ENCODE peak calls at places on chromosomes 5 and 9, in five cellular contexts. J is stimulated activated CD8-positive, alpha-beta memory T cell treated with anti-CD3 and anti-CD28 coated beads, Interleukin-7, amount 100 ng/mL, for 4 hours; B is nephron progenitor cell; V is left cardiac atrium; F is anterior cingulate cortex. U is an unnamed sample.

GRCh38 chr9:79014929-79015699 is 556.7 kb upstream of the TLE4 start:
- DNase-seq in J (no peak), B (no peak), V (no peak), F (no peak), U (no peak)

GRCh38 chr5:181044093-181044599 is 4.1 kb downstream of the BTNL9 start:
- DNase-seq in J (no peak), B (no peak), V (no peak), F (no peak), U (no peak)

GRCh38 chr9:37350486-37351190 is 71.9 kb upstream of the GRHPR start:
- DNase-seq in J (no peak), B (no peak), V (no peak), F (no peak), U (no peak)

GRCh38 chr9:131370638-131371037 is 23.2 kb upstream of the PRRC2B start:
- DNase-seq in J (no peak), B (no peak), V (no peak), F (no peak), U (no peak)

GRCh38 chr5:2324788-2325187 is 426.7 kb downstream of the IRX2 start:
- DNase-seq in J (no peak), B (no peak), V (no peak), F (no peak), U (no peak)

GRCh38 chr5:109585012-109585599 is 104.6 kb upstream of the MAN2A1 start:
- DNase-seq in J (no peak), B (no peak), V (no peak), F (no peak), U (no peak)

GRCh38 chr5:95162231-95162992 is 122.5 kb downstream of the MCTP1 start:
- DNase-seq in J (no peak), B (no peak), V (no peak), F (no peak), U (peak)

GRCh38 chr5:174180639-174181038 is 135.1 kb downstream of the NSG2 start:
- DNase-seq in J (no peak), B (no peak), V (no peak), F (no peak), U (no peak)

GRCh38 chr9:125984461-125984860 is 237.3 kb downstream of the PBX3 start:
- DNase-seq in J (no peak), B (no peak), V (no peak), F (no peak), U (no peak)

GRCh38 chr9:136199391-136200288 is 5.3 kb downstream of the LHX3 start:
- DNase-seq in J (no peak), B (no peak), V (no peak), F (no peak), U (no peak)

GRCh38 chr5:135724475-135725065 is 109.9 kb upstream of the SLC25A48 start:
- DNase-seq in J (no peak), B (no peak), V (no peak), F (no peak), U (no peak)

GRCh38 chr9:83972286-83972685 is 7.7 kb downstream of the HNRNPK start:
- DNase-seq in J (no peak), B (no peak), V (no peak), F (no peak), U (no peak)

GRCh38 chr5:111070272-111071134 is 1.0 kb upstream of the TSLP start:
- DNase-seq in J (no peak), B (peak), V (peak), F (no peak), U (no peak)

GRCh38 chr9:126379661-126380365 is 53.2 kb downstream of the MVB12B start:
- DNase-seq in J (no peak), B (no peak), V (no peak), F (no peak), U (no peak)

GRCh38 chr5:132253008-132253441 is 4.5 kb upstream of the PDLIM4 start:
- DNase-seq in J (no peak), B (no peak), V (no peak), F (no peak), U (no peak)

GRCh38 chr5:53991942-53992341 is 318.4 kb downstream of the ARL15 start:
- DNase-seq in J (no peak), B (no peak), V (no peak), F (no peak), U (no peak)

GRCh38 chr5:893711-894110 is 1.0 kb downstream of the TRIP13 start:
- DNase-seq in J (no peak), B (no peak), V (no peak), F (no peak), U (no peak)

GRCh38 chr5:71601222-71602026 is 14.3 kb downstream of the MCCC2 start:
- DNase-seq in J (peak), B (peak), V (peak), F (no peak), U (no peak)

GRCh38 chr5:112668016-112668415 is 69.7 kb upstream of the APC start:
- DNase-seq in J (no peak), B (no peak), V (no peak), F (no peak), U (no peak)

GRCh38 chr9:124947727-124948391 is 7.0 kb upstream of the GOLGA1 start:
- DNase-seq in J (no peak), B (no peak), V (no peak), F (no peak), U (no peak)

GRCh38 chr5:177302354-177303110 is 987 bp downstream of the RAB24 start:
- DNase-seq in J (no peak), B (no peak), V (no peak), F (no peak), U (no peak)

GRCh38 chr5:177035982-177036381 is 13.5 kb downstream of the ZNF346 start:
- DNase-seq in J (no peak), B (peak), V (no peak), F (no peak), U (no peak)

GRCh38 chr5:110884005-110884404 is 145.2 kb downstream of the SLC25A46 start:
- DNase-seq in J (no peak), B (no peak), V (no peak), F (no peak), U (no peak)

GRCh38 chr5:94849821-94850736 is 231.6 kb downstream of the SLF1 start:
- DNase-seq in J (no peak), B (peak), V (no peak), F (no peak), U (peak)

GRCh38 chr9:38227656-38228055 is 158.6 kb upstream of the SHB start:
- DNase-seq in J (no peak), B (no peak), V (no peak), F (no peak), U (peak)

GRCh38 chr5:126531543-126532120 is 63.4 kb downstream of the ALDH7A1 start:
- DNase-seq in J (no peak), B (no peak), V (no peak), F (no peak), U (no peak)

GRCh38 chr9:81729141-81729540 is 39.8 kb upstream of the TLE1 start:
- DNase-seq in J (no peak), B (no peak), V (no peak), F (no peak), U (no peak)

GRCh38 chr5:136159457-136159856 is 26.8 kb downstream of the SMAD5 start:
- DNase-seq in J (no peak), B (no peak), V (no peak), F (no peak), U (no peak)

GRCh38 chr5:157478726-157479125 is 18.7 kb downstream of the NIPAL4 start:
- DNase-seq in J (no peak), B (no peak), V (no peak), F (no peak), U (no peak)

GRCh38 chr9:69976165-69976564 is 67.5 kb upstream of the MAMDC2 start:
- DNase-seq in J (no peak), B (no peak), V (no peak), F (no peak), U (no peak)

GRCh38 chr5:1199340-1199648 is 2.1 kb upstream of the SLC6A19 start:
- DNase-seq in J (no peak), B (no peak), V (no peak), F (no peak), U (no peak)

GRCh38 chr5:34585601-34586104 is 70.5 kb upstream of the RAI14 start:
- DNase-seq in J (no peak), B (no peak), V (no peak), F (no peak), U (no peak)

GRCh38 chr9:7533376-7534090 is 266.0 kb downstream of the DMAC1 start:
- DNase-seq in J (no peak), B (no peak), V (no peak), F (no peak), U (no peak)

GRCh38 chr9:117494401-117495130 is 79.7 kb upstream of the ASTN2 start:
- DNase-seq in J (no peak), B (no peak), V (no peak), F (no peak), U (peak)

GRCh38 chr9:101458955-101459631 is 23.5 kb upstream of the ALDOB start:
- DNase-seq in J (no peak), B (no peak), V (no peak), F (no peak), U (peak)

GRCh38 chr9:121735065-121735791 is 83.8 kb downstream of the DAB2IP start:
- DNase-seq in J (no peak), B (peak), V (no peak), F (no peak), U (no peak)

GRCh38 chr9:99253772-99254431 is 31.8 kb downstream of the SEC61B start:
- DNase-seq in J (peak), B (no peak), V (no peak), F (peak), U (no peak)